ENCODE peak calls at places on chromosomes 5 and 9, in seven cellular contexts. P, V, I, D, K, G and Z are unnamed samples.

GRCh38 chr9:89576404-89576824 is 28.4 kb upstream of the GADD45G start:
- DNase-seq in K (peak), P (no peak), V (peak), I (peak), G (no peak), D (no peak), Z (no peak)

GRCh38 chr9:91825422-91825821 is 124.6 kb downstream of the ROR2 start:
- DNase-seq in I (peak), P (no peak), D (no peak), K (no peak), G (no peak), V (no peak), Z (no peak)

GRCh38 chr5:176818391-176819098 is 8.2 kb downstream of the UNC5A start:
- DNase-seq in P (no peak), I (no peak), G (no peak), D (no peak), K (peak), V (peak), Z (no peak)

GRCh38 chr9:77819672-77820071 is 171.6 kb upstream of the GNA14 start:
- DNase-seq in D (no peak), V (no peak), P (no peak), G (no peak), K (peak), I (peak), Z (no peak)

GRCh38 chr9:86405926-86406325 is 51.7 kb upstream of the TUT7 start:
- DNase-seq in P (no peak), I (peak), V (peak), K (peak), G (no peak), D (no peak), Z (no peak)

GRCh38 chr9:108552459-108553040 is 303.2 kb downstream of the ACTL7B start:
- DNase-seq in P (no peak), G (no peak), D (no peak), I (peak), K (no peak), V (no peak), Z (no peak)

GRCh38 chr5:102959055-102959454 is 160.9 kb downstream of the GIN1 start:
- DNase-seq in I (peak), P (no peak), V (peak), K (no peak), G (no peak), D (no peak), Z (no peak)

GRCh38 chr5:176743828-176744583 is 66.4 kb upstream of the UNC5A start:
- DNase-seq in G (no peak), K (no peak), I (no peak), D (no peak), V (no peak), P (no peak), Z (peak)

GRCh38 chr5:138622051-138622450 is 46.9 kb upstream of the HSPA9 start:
- DNase-seq in V (no peak), P (no peak), K (no peak), I (no peak), D (no peak), G (no peak), Z (no peak)